ENCODE peak calls at places on chromosomes 13 and 19, in six cellular contexts. P, N, B, C, E and F are unnamed samples.

GRCh38 chr19:7916137-7916907 is 1.7 kb downstream of the TGFBR3L start:
- DNase-seq in P (no peak), N (peak), B (no peak), C (no peak), E (no peak), F (no peak)

GRCh38 chr13:105979586-105979985 is 555.9 kb downstream of the EFNB2 start:
- DNase-seq in P (no peak), N (no peak), B (no peak), C (no peak), E (no peak), F (no peak)

GRCh38 chr13:21289475-21289874 is 113.0 kb downstream of the MRPL57 start:
- DNase-seq in P (no peak), N (no peak), B (no peak), C (no peak), E (no peak), F (no peak)

GRCh38 chr13:110560606-110561334 is 752 bp downstream of the RAB20 start:
- DNase-seq in P (no peak), N (peak), B (peak), C (peak), E (no peak), F (no peak)

GRCh38 chr13:33642374-33643065 is 175.4 kb upstream of the RFC3 start:
- DNase-seq in P (peak), N (no peak), B (no peak), C (peak), E (no peak), F (peak)

GRCh38 chr19:46824887-46825730 is 25.5 kb downstream of the AP2S1 start:
- DNase-seq in P (no peak), N (no peak), B (no peak), C (no peak), E (no peak), F (no peak)

GRCh38 chr19:6551607-6552450 is 21.0 kb downstream of the TNFSF9 start:
- DNase-seq in P (peak), N (peak), B (peak), C (peak), E (no peak), F (no peak)

GRCh38 chr19:7928741-7929701 is 3.1 kb upstream of the CTXN1 start:
- DNase-seq in P (peak), N (peak), B (peak), C (peak), E (no peak), F (peak)

GRCh38 chr19:43430142-43430710 is 15.5 kb downstream of the TEX101 start:
- DNase-seq in P (no peak), N (no peak), B (no peak), C (no peak), E (no peak), F (no peak)

GRCh38 chr13:77310161-77310560 is 16.7 kb downstream of the MYCBP2 start:
- DNase-seq in P (no peak), N (no peak), B (no peak), C (no peak), E (no peak), F (no peak)

GRCh38 chr13:50535050-50535449 is 308.4 kb downstream of the DLEU7 start:
- DNase-seq in P (no peak), N (no peak), B (no peak), C (no peak), E (no peak), F (no peak)

GRCh38 chr19:53131085-53131484 is 1.6 kb downstream of the ZNF415 start:
- DNase-seq in P (no peak), N (no peak), B (no peak), C (no peak), E (no peak), F (no peak)

GRCh38 chr13:26967119-26968038 is 204.2 kb downstream of the USP12 start:
- DNase-seq in P (no peak), N (peak), B (no peak), C (no peak), E (no peak), F (no peak)

GRCh38 chr19:11931051-11931450 is 6.1 kb downstream of the ZNF700 start:
- DNase-seq in P (no peak), N (no peak), B (no peak), C (no peak), E (no peak), F (peak)

GRCh38 chr13:93004919-93005318 is 221.7 kb upstream of the GPC6 start:
- DNase-seq in P (no peak), N (no peak), B (no peak), C (peak), E (no peak), F (peak)

GRCh38 chr19:3842948-3843347 is 25.9 kb downstream of the ZFR2 start:
- DNase-seq in P (no peak), N (no peak), B (peak), C (no peak), E (no peak), F (no peak)

GRCh38 chr19:35807633-35808032 is 5.0 kb downstream of the PRODH2 start:
- DNase-seq in P (no peak), N (no peak), B (no peak), C (no peak), E (no peak), F (no peak)

GRCh38 chr13:48094404-48094780 is 512 bp downstream of the MED4 start:
- DNase-seq in P (no peak), N (no peak), B (peak), C (no peak), E (no peak), F (no peak)

GRCh38 chr13:96141032-96141431 is 51.1 kb downstream of the HS6ST3 start:
- DNase-seq in P (no peak), N (no peak), B (peak), C (peak), E (no peak), F (peak)

GRCh38 chr19:14127929-14128509 is 8.4 kb downstream of the ASF1B start:
- DNase-seq in P (no peak), N (no peak), B (no peak), C (no peak), E (peak), F (no peak)

GRCh38 chr13:111902726-111903125 is 164.2 kb upstream of the SOX1 start:
- DNase-seq in P (no peak), N (no peak), B (no peak), C (no peak), E (no peak), F (no peak)

GRCh38 chr19:31258211-31259052 is 90.8 kb downstream of the TSHZ3 start:
- DNase-seq in P (no peak), N (peak), B (no peak), C (no peak), E (no peak), F (no peak)

GRCh38 chr19:30227071-30227621 is 145.0 kb upstream of the ZNF536 start:
- DNase-seq in P (peak), N (no peak), B (no peak), C (no peak), E (no peak), F (no peak)

GRCh38 chr13:43229506-43229905 is 206.1 kb downstream of the DNAJC15 start:
- DNase-seq in P (no peak), N (no peak), B (no peak), C (no peak), E (no peak), F (peak)

GRCh38 chr19:47614559-47614958 is 5.6 kb downstream of the BICRA start:
- DNase-seq in P (no peak), N (no peak), B (no peak), C (no peak), E (no peak), F (no peak)

GRCh38 chr19:6738726-6739389 is 622 bp upstream of the TRIP10 start:
- DNase-seq in P (no peak), N (no peak), B (peak), C (no peak), E (no peak), F (peak)

GRCh38 chr13:42334329-42334706 is 62.4 kb downstream of the AKAP11 start:
- DNase-seq in P (no peak), N (no peak), B (no peak), C (no peak), E (peak), F (no peak)

GRCh38 chr13:112740502-112741131 is 50.8 kb downstream of the ATP11A start:
- DNase-seq in P (no peak), N (no peak), B (peak), C (no peak), E (no peak), F (peak)

GRCh38 chr19:40601061-40601973 is at the start of gene LTBP4:
- DNase-seq in P (no peak), N (peak), B (peak), C (no peak), E (no peak), F (no peak)

GRCh38 chr13:30235206-30235605 is 72.1 kb downstream of the KATNAL1 start:
- DNase-seq in P (no peak), N (no peak), B (no peak), C (no peak), E (no peak), F (no peak)

GRCh38 chr19:10888421-10888866 is 17.1 kb downstream of the CARM1 start:
- DNase-seq in P (no peak), N (peak), B (no peak), C (no peak), E (no peak), F (no peak)

GRCh38 chr19:9835507-9835949 is 410 bp downstream of the PIN1 start:
- DNase-seq in P (no peak), N (no peak), B (no peak), C (no peak), E (no peak), F (no peak)

GRCh38 chr13:36912983-36913382 is 7.1 kb downstream of the SMAD9 start:
- DNase-seq in P (no peak), N (no peak), B (no peak), C (no peak), E (no peak), F (peak)

GRCh38 chr13:114043421-114044053 is 69.7 kb upstream of the C13orf46 start:
- DNase-seq in P (peak), N (peak), B (no peak), C (peak), E (no peak), F (peak)

DNA sequence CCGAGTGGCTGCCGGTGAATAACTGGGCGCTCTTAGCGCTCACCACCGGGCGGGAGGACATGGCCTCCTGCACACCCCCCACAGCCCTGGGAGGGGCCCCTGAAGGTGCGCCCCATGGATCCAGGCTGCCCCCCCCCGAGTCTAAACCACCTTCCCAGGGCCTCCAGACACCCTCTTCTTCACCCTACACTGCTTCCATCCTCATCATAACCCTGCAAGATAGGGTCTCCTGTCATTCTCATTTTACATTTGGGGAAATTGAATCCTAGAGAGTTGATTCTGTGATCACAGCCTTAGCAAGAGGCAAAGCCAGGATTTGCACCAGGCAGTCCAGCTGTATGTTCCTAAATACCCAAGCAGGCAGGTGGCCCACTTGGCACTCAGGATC is 110.8 kb downstream of the PTPRS start:
- DNase-seq in P (no peak), N (no peak), B (no peak), C (no peak), E (no peak), F (no peak)
- H3K4me3 ChIP-seq in P (peak), N (no peak), B (no peak), C (no peak), E (no peak), F (no peak)

GRCh38 chr19:55478364-55478763 is 1.9 kb downstream of the ZNF628 start:
- DNase-seq in P (no peak), N (no peak), B (no peak), C (no peak), E (no peak), F (no peak)
- H3K4me2 ChIP-seq in P (peak), N (peak), B (peak), C (peak), E (peak), F (no peak)

GRCh38 chr19:1668339-1669123 is 16.1 kb upstream of the TCF3 start:
- DNase-seq in P (no peak), N (no peak), B (no peak), C (no peak), E (no peak), F (no peak)
- TF ChIP-seq SMC3 in P (no peak), N (no peak), B (no peak), C (no peak), E (no peak), F (no peak)

GRCh38 chr19:5484398-5485285 is 29.4 kb downstream of the ZNRF4 start:
- DNase-seq in P (no peak), N (peak), B (no peak), C (peak), E (no peak), F (peak)
- H3K4me3 ChIP-seq in P (no peak), N (no peak), B (no peak), C (peak), E (no peak), F (no peak)

DNA sequence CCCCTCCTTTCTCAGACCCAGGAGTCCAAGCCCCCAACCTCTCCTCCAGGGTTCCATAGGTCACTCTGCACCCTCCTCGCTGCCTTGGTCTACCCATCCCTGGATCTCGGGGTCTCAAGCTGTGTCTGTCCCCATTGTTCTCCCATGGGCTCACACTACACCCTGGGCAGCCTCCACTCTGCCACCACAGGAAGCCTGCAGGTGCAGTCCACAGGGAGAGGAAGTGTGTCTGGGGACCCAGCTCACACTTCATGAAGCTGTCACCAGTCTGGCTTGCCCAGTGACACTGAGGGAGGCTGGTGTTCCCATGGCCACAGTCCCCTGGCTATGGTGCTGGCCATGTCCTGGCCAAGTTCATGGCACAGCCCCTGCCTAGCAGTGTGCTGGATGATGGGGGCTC is 5.3 kb downstream of the NECTIN2 start:
- DNase-seq in P (no peak), N (no peak), B (no peak), C (no peak), E (no peak), F (no peak)
- H3K4me2 ChIP-seq in P (no peak), N (no peak), B (no peak), C (no peak), E (no peak), F (no peak)

DNA sequence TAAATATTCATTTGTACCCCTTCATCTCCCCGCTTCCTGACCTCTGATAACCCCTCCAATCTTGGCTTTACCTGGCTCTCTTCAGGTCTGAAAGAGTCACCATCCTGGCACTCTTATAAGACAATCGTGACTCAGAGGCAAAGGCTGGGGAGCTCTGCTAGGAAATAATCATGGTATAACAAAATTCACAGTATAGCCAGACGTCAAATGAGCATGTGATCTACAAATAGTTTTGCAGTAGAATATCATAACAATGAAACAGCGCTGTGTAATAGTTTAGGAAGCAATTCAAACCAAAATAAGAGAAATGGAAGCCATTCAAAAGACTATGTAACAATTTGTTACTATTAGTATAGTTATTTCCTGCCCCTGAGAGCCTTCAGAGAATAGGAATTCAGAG is 34.2 kb downstream of the RXFP2 start:
- DNase-seq in P (no peak), N (no peak), B (no peak), C (no peak), E (no peak), F (peak)
- TF ChIP-seq SMC3 in P (no peak), N (no peak), B (no peak), C (no peak), E (no peak), F (no peak)